ENCODE peak calls at places on chromosomes 5 and 9, in five cellular contexts. One of them, this sample, is unnamed.

GRCh38 chr9:118423021-118423420 is 718.8 kb downstream of the TLR4 start:
- DNase-seq in mesenchymal stem cell: no peak
- DNase-seq in H9: no peak
- DNase-seq in H1: no peak
- DNase-seq in trophoblast cell: no peak
- DNase-seq in this sample: no peak

GRCh38 chr5:136032564-136032963 is 3.8 kb downstream of the TGFBI start:
- DNase-seq in mesenchymal stem cell: peak
- DNase-seq in H9: no peak
- DNase-seq in trophoblast cell: no peak
- DNase-seq in H1: no peak
- DNase-seq in this sample: no peak

GRCh38 chr5:92627186-92627585 is 953.8 kb downstream of the NR2F1-AS1 start:
- DNase-seq in H9: no peak
- DNase-seq in mesenchymal stem cell: no peak
- DNase-seq in trophoblast cell: no peak
- DNase-seq in H1: no peak
- DNase-seq in this sample: no peak

GRCh38 chr9:100595391-100596199 is 17.7 kb downstream of the CAVIN4 start:
- DNase-seq in H9: no peak
- DNase-seq in H1: no peak
- DNase-seq in mesenchymal stem cell: peak
- DNase-seq in trophoblast cell: peak
- DNase-seq in this sample: peak

GRCh38 chr5:150609843-150610584 is 30.4 kb upstream of the SYNPO start:
- DNase-seq in H9: no peak
- DNase-seq in mesenchymal stem cell: no peak
- DNase-seq in trophoblast cell: no peak
- DNase-seq in H1: no peak
- DNase-seq in this sample: no peak

GRCh38 chr5:122085041-122085440 is 7.0 kb upstream of the LOX start:
- DNase-seq in trophoblast cell: peak
- DNase-seq in H9: no peak
- DNase-seq in mesenchymal stem cell: no peak
- DNase-seq in H1: no peak
- DNase-seq in this sample: no peak

GRCh38 chr9:116212986-116213672 is 59.5 kb downstream of the PAPPA start:
- DNase-seq in H1: no peak
- DNase-seq in mesenchymal stem cell: no peak
- DNase-seq in trophoblast cell: no peak
- DNase-seq in H9: no peak
- DNase-seq in this sample: no peak

GRCh38 chr5:1568201-1568979 is 44.6 kb upstream of the LPCAT1 start:
- DNase-seq in trophoblast cell: peak
- DNase-seq in mesenchymal stem cell: peak
- DNase-seq in H1: no peak
- DNase-seq in H9: no peak
- DNase-seq in this sample: no peak

GRCh38 chr9:129834489-129835127 is 467 bp downstream of the C9orf78 start:
- DNase-seq in H9: no peak
- DNase-seq in trophoblast cell: no peak
- DNase-seq in H1: no peak
- DNase-seq in mesenchymal stem cell: no peak
- DNase-seq in this sample: no peak

GRCh38 chr5:107861565-107861964 is 190.8 kb upstream of the EFNA5 start:
- DNase-seq in trophoblast cell: no peak
- DNase-seq in H9: no peak
- DNase-seq in mesenchymal stem cell: no peak
- DNase-seq in H1: no peak
- DNase-seq in this sample: no peak

GRCh38 chr9:109856785-109857184 is 76.8 kb downstream of the PALM2AKAP2 start:
- DNase-seq in H1: no peak
- DNase-seq in mesenchymal stem cell: no peak
- DNase-seq in H9: peak
- DNase-seq in trophoblast cell: no peak
- DNase-seq in this sample: no peak

GRCh38 chr5:58002318-58002717 is 457.6 kb downstream of the PLK2 start:
- DNase-seq in H9: no peak
- DNase-seq in H1: no peak
- DNase-seq in mesenchymal stem cell: no peak
- DNase-seq in trophoblast cell: no peak
- DNase-seq in this sample: no peak

GRCh38 chr5:6146264-6146663 is 232.1 kb downstream of the MED10 start:
- DNase-seq in H1: no peak
- DNase-seq in H9: no peak
- DNase-seq in mesenchymal stem cell: no peak
- DNase-seq in trophoblast cell: no peak
- DNase-seq in this sample: no peak

DNA sequence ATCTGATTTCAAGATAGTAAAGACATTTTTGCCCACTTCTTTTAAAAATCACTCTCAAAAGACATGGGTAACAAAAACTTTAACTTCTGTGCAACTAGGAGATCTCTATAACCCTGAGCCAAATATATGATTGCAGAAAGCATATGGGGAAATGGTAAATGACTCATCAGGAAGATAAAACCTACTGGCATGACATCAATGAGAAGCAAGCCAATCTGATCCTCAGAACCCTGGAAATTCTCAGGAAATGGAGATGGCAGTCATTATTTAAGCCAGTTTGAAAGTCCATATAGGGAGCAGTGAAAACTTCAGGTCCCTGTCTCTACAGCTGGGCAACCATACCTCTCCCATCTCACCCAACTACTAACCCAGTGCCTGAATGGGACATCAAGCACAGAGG is 249.7 kb upstream of the NREP start:
- DNase-seq in H9: no peak
- DNase-seq in mesenchymal stem cell: peak
- DNase-seq in H1: no peak
- DNase-seq in trophoblast cell: no peak
- DNase-seq in this sample: no peak
- H2AK5ac ChIP-seq in H9: no peak
- H2AK5ac ChIP-seq in mesenchymal stem cell: no peak
- H2AK5ac ChIP-seq in H1: no peak
- H2AK5ac ChIP-seq in trophoblast cell: no peak
- H2AK5ac ChIP-seq in this sample: no peak

GRCh38 chr5:132468665-132469379 is 21.8 kb downstream of the IRF1 start:
- DNase-seq in mesenchymal stem cell: no peak
- DNase-seq in H9: no peak
- DNase-seq in trophoblast cell: no peak
- DNase-seq in H1: no peak
- DNase-seq in this sample: no peak
- H3K27ac ChIP-seq in mesenchymal stem cell: peak
- H3K27ac ChIP-seq in H9: no peak
- H3K27ac ChIP-seq in trophoblast cell: no peak
- H3K27ac ChIP-seq in H1: no peak
- H3K27ac ChIP-seq in this sample: no peak

DNA sequence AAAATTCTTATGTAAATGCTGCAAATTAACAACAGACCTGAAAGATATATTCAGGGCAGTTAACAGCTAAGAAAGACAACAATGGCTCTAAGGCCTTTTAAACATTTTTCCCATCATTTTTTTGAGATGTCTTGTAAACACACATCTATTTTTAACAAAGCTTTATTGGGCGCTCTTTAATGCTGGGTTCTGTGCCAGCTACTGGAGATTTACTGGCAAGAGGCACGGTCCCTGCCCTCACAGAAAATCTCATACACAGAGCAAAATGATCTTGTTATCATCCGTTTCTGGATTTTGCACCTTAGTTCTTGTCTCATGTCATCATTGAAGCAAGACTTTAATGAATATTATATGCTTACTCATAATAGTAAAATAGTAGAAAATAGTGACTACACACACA is 1022.3 kb upstream of the WWC1 start:
- DNase-seq in trophoblast cell: no peak
- DNase-seq in mesenchymal stem cell: no peak
- DNase-seq in H9: no peak
- DNase-seq in H1: no peak
- DNase-seq in this sample: no peak
- H2BK12ac ChIP-seq in trophoblast cell: no peak
- H2BK12ac ChIP-seq in mesenchymal stem cell: no peak
- H2BK12ac ChIP-seq in H9: no peak
- H2BK12ac ChIP-seq in H1: no peak
- H2BK12ac ChIP-seq in this sample: no peak

DNA sequence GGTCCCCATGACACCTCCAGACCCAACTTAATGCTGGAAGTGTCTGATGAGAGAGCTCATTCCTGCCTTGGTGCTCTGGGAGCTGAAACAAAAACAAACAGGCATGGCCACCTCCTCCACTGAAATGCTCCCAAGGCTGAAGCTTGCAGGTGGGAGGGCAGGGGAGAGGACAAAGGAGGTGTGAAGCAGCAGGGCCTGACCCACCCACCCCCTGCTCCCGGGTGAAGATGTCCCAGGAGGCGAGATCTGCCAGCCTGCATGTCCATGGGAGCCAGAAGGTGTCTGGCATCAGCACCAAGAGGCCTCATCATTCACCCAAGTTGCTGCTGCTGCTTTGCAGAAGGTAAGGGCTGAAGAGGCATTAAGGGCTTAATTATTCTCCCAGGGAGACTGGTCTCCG is 4.2 kb upstream of the CCIN start:
- DNase-seq in H1: no peak
- DNase-seq in H9: peak
- DNase-seq in mesenchymal stem cell: no peak
- DNase-seq in trophoblast cell: no peak
- DNase-seq in this sample: no peak
- H2AK5ac ChIP-seq in H1: no peak
- H2AK5ac ChIP-seq in H9: no peak
- H2AK5ac ChIP-seq in mesenchymal stem cell: peak
- H2AK5ac ChIP-seq in trophoblast cell: peak
- H2AK5ac ChIP-seq in this sample: no peak

DNA sequence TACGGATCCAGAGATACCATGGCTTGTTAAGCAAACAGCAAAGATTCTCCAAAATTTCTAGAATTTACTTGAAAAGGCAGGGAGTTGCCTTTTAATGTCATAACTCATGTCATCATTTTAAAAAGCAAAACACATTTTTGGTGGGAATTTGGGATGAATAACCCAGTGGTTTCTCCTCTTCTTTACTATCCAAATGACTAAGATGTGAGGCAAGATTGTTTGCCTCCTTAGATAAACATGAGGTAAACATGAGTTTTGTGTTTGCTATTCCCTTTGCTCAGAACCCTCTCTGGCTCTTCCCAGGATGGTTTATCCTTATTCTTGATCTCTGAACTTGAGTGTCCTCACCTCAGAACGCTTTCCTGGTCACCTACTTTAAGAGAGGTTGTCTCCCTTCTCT is 267.0 kb downstream of the EBF1 start:
- DNase-seq in mesenchymal stem cell: peak
- DNase-seq in H9: no peak
- DNase-seq in trophoblast cell: no peak
- DNase-seq in H1: no peak
- DNase-seq in this sample: no peak
- H3K27ac ChIP-seq in mesenchymal stem cell: no peak
- H3K27ac ChIP-seq in H9: no peak
- H3K27ac ChIP-seq in trophoblast cell: no peak
- H3K27ac ChIP-seq in H1: no peak
- H3K27ac ChIP-seq in this sample: no peak

DNA sequence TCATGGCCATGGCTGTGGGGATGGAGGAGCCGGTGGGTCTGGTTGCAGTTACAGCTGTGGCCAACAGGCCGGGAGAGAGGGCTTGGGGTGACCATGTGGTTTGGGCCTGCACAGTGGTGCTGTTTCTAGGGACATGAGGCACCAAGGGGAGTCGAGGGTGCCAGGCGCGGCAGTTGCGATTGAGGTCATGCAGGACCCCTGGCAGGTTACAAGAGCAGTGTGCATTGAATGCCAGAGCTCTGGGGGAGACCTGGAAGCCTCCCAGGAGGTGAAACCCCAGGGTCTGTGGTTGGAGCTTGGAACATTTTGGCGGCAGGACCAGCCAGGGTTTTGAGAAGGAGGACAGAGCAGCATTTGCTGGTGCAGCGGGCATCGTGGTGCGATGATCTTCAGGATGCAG is 21.7 kb downstream of the RXRA start:
- DNase-seq in H9: no peak
- DNase-seq in mesenchymal stem cell: no peak
- DNase-seq in trophoblast cell: no peak
- DNase-seq in H1: no peak
- DNase-seq in this sample: no peak
- H2BK12ac ChIP-seq in H9: no peak
- H2BK12ac ChIP-seq in mesenchymal stem cell: no peak
- H2BK12ac ChIP-seq in trophoblast cell: no peak
- H2BK12ac ChIP-seq in H1: no peak
- H2BK12ac ChIP-seq in this sample: peak

DNA sequence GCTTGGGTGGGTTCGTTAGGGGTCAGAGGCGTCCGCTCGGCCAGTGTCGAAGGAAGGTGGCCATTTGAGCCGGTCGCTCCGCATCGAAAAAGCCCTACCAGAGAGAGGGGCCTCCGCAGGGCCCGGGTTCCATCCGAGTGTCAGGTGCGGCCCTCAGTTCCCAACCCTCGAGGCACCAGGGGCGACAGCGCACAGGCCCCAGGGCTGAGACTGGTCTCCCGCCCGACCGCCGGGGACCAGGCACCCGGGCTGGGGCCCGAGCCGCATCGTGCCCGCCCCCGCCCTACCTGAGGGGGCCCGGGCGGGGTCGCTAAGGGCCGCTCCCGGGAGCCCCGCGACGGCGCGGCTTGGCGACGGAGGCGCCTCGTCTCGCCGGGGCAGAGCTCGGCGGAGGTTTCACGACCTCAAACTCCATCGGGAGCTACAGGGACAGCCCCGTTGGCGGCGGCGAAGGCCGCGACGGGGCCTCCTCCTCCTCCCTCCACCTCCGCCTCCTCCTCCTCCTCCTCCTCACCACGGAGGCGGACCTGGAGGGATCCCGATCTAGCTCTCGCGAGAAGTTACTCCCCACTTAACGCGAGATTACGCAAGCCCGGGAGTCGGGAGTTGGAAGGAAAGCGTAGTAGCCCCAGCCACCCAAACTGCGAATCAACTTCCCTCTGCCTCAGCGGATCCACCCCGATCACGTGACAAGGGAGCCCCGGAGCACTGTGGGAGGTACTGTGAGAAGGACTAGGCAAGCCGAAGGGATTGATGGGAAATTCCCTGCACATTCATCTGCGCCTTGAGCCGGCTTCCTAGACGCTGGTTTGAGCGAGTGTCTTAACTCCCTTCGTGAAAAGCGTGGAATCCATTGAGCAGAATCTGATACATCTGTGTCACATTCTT is at the start of gene RC3H2:
- DNase-seq in H1: peak
- DNase-seq in trophoblast cell: peak
- DNase-seq in mesenchymal stem cell: peak
- DNase-seq in H9: peak
- DNase-seq in this sample: peak
- H2AK5ac ChIP-seq in H1: no peak
- H2AK5ac ChIP-seq in trophoblast cell: no peak
- H2AK5ac ChIP-seq in mesenchymal stem cell: peak
- H2AK5ac ChIP-seq in H9: no peak
- H2AK5ac ChIP-seq in this sample: peak

This sample was measured in neuronal stem cell.